ENCODE peak calls at places on chromosomes 13 and 19, in eight cellular contexts. M is thyroid gland, H is spleen, O is breast epithelium, R is IMR-90, S is colonic mucosa, C is heart left ventricle, Z is BE2C. Y is an unnamed sample. For H3K36me3, the result is how much of the 10 kb centered on the place peaks cover.

GRCh38 chr13:20351279-20352022 is 119.3 kb upstream of the GJB6 start:
- DNase-seq in O (no peak), Z (no peak), C (no peak), H (no peak), R (peak), M (no peak), S (no peak), Y (no peak)

GRCh38 chr19:460877-461609 is at the start of gene SHC2:
- DNase-seq in R (no peak), O (no peak), S (no peak), M (peak), H (no peak), C (no peak), Z (no peak), Y (no peak)

GRCh38 chr13:40986328-40986856 is 32.7 kb downstream of the ELF1 start:
- DNase-seq in R (peak), O (no peak), M (no peak), S (no peak), H (no peak), C (no peak), Z (no peak), Y (no peak)

GRCh38 chr19:17542042-17542441 is 13.4 kb upstream of the COLGALT1 start:
- DNase-seq in S (no peak), Z (no peak), C (no peak), O (no peak), H (no peak), R (no peak), M (no peak), Y (no peak)

GRCh38 chr19:7869910-7870511 is 4.2 kb downstream of the PRR36 start:
- DNase-seq in R (peak), O (no peak), Z (peak), C (peak), M (peak), S (peak), H (peak), Y (peak)

GRCh38 chr19:10936661-10937084 is 8.1 kb downstream of the TIMM29 start:
- DNase-seq in H (no peak), Z (peak), C (no peak), S (peak), R (peak), O (no peak), M (peak), Y (peak)

GRCh38 chr13:78826312-78826711 is 167.4 kb upstream of the OBI1 start:
- DNase-seq in Z (no peak), H (no peak), M (no peak), R (no peak), S (no peak), O (no peak), C (no peak), Y (no peak)

GRCh38 chr19:57288373-57288772 is 8.1 kb downstream of the ZNF460 start:
- DNase-seq in R (no peak), O (no peak), M (no peak), H (no peak), C (no peak), Z (no peak), S (no peak), Y (no peak)

GRCh38 chr19:46288896-46289588 is 7.8 kb upstream of the HIF3A start:
- DNase-seq in S (no peak), M (peak), Z (peak), R (peak), H (no peak), O (no peak), C (peak), Y (no peak)

GRCh38 chr19:35306473-35307246 is 14.7 kb downstream of the MAG start:
- DNase-seq in C (no peak), O (no peak), Z (no peak), S (no peak), M (no peak), H (no peak), R (no peak), Y (no peak)

GRCh38 chr13:39688278-39688677 is 32.8 kb downstream of the COG6 start:
- DNase-seq in M (no peak), Z (no peak), S (no peak), O (no peak), R (no peak), H (no peak), C (no peak), Y (no peak)

GRCh38 chr13:43546260-43546659 is 240.5 kb downstream of the ENOX1 start:
- DNase-seq in R (no peak), M (peak), Z (peak), O (no peak), C (peak), H (no peak), S (no peak), Y (peak)

GRCh38 chr13:108315955-108316354 is 46.4 kb downstream of the TNFSF13B start:
- DNase-seq in H (no peak), M (no peak), O (no peak), S (no peak), C (no peak), Z (no peak), R (no peak), Y (no peak)

GRCh38 chr19:45485301-45486077 is 11.4 kb downstream of the RTN2 start:
- DNase-seq in C (peak), Z (peak), H (peak), O (peak), M (peak), S (peak), R (peak), Y (peak)

GRCh38 chr13:73090116-73090811 is 31.5 kb downstream of the KLF5 start:
- DNase-seq in H (no peak), Z (peak), S (peak), M (peak), R (peak), O (no peak), C (no peak), Y (no peak)

GRCh38 chr19:50639121-50640112 is at the start of gene SYT3:
- DNase-seq in Z (peak), R (peak), O (no peak), H (peak), S (no peak), M (peak), C (no peak), Y (peak)

GRCh38 chr13:32645854-32646253 is 59.6 kb downstream of the PDS5B start:
- DNase-seq in C (no peak), H (no peak), S (no peak), M (no peak), R (no peak), O (no peak), Z (no peak), Y (no peak)

GRCh38 chr13:112619730-112620639 is 32.0 kb upstream of the TUBGCP3 start:
- DNase-seq in S (no peak), C (peak), M (peak), Z (peak), H (peak), O (no peak), R (no peak), Y (peak)

GRCh38 chr19:35796645-35797542 is 15.8 kb downstream of the PRODH2 start:
- DNase-seq in S (no peak), M (no peak), R (no peak), C (no peak), O (no peak), H (no peak), Z (no peak), Y (no peak)

GRCh38 chr13:105063676-105064075 is 1471.8 kb downstream of the EFNB2 start:
- DNase-seq in C (no peak), R (peak), H (no peak), O (no peak), Z (no peak), M (no peak), S (no peak), Y (no peak)

GRCh38 chr13:91185294-91185863 is 162.1 kb upstream of the MIR17HG start:
- DNase-seq in M (no peak), S (no peak), Z (no peak), H (no peak), O (no peak), C (no peak), R (peak), Y (no peak)

GRCh38 chr19:3855321-3855720 is 13.5 kb downstream of the ZFR2 start:
- DNase-seq in S (peak), C (no peak), M (no peak), O (no peak), Z (no peak), H (no peak), R (no peak), Y (no peak)
- TF ChIP-seq CTCF in S (no peak), C (no peak), M (no peak), O (no peak), Z (no peak), H (no peak), R (no peak), Y (no peak)

DNA sequence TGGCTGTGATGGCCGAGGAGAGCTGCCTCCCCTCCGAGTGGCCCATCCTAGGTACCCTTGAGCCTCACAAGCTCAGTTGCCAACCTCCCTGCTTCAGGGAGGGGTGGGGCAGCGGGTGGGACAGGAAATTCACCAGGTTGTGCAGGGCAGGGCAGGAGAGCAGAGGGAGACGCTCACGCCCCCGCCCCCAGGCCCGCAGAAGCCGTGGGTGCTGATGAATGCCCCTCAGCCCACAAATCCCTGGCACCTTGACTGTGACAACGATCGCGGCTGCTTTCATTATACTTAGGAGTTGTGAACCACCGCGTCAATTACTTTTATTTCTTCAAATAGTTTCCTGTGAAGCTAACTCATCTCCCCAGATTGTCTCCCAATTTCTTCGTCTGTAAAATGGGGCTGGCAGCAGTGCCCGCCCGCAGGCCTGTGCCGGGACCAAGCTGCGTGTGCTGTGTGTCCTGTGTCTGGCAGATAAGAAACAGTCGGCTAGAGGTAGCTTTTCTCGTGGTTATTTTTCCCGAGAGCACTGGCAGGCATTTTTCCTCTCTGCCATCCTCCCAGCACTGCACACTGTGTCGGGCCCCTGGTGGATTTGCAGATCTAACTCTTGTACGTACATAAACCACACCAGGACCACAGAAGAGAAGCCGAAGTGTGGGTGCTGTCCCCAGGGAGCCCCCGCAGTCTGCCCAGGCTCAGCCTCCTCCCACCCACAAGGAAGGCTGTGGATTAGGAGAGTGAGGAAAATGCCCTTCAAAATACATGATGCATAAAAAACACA is 7.9 kb upstream of the RASA3 start:
- DNase-seq in R (no peak), S (no peak), Z (no peak), H (peak), O (no peak), M (no peak), C (peak), Y (no peak)
- H3K36me3 ChIP-seq in R (under half), S (under half), Z (under half), H (under half), O (under half), M (under half), C (under half), Y (under half)

GRCh38 chr19:28242317-28242927 is 970.5 kb downstream of the UQCRFS1 start:
- DNase-seq in M (no peak), C (no peak), Z (no peak), H (no peak), S (peak), O (no peak), R (no peak), Y (peak)
- TF ChIP-seq CTCF in M (no peak), C (peak), Z (peak), H (no peak), S (peak), O (no peak), R (no peak), Y (peak)

GRCh38 chr13:102608944-102609343 is 12.2 kb downstream of the TPP2 start:
- DNase-seq in O (no peak), S (no peak), H (no peak), Z (no peak), R (no peak), C (no peak), M (no peak), Y (no peak)
- H3K36me3 ChIP-seq in O (under half), S (under half), H (under half), Z (half or more), R (under half), C (under half), M (under half), Y (under half)

GRCh38 chr13:109904218-109904617 is 117.8 kb upstream of the IRS2 start:
- DNase-seq in C (no peak), R (no peak), O (no peak), S (no peak), Z (peak), M (no peak), H (no peak), Y (no peak)
- TF ChIP-seq CTCF in C (no peak), R (no peak), O (no peak), S (no peak), Z (peak), M (no peak), H (no peak), Y (no peak)

GRCh38 chr19:4693471-4694121 is 23.5 kb upstream of the MYDGF start:
- DNase-seq in M (no peak), S (no peak), R (no peak), C (no peak), Z (no peak), O (no peak), H (no peak), Y (no peak)
- H3K36me3 ChIP-seq in M (half or more), S (under half), R (half or more), C (half or more), Z (half or more), O (under half), H (half or more), Y (under half)

DNA sequence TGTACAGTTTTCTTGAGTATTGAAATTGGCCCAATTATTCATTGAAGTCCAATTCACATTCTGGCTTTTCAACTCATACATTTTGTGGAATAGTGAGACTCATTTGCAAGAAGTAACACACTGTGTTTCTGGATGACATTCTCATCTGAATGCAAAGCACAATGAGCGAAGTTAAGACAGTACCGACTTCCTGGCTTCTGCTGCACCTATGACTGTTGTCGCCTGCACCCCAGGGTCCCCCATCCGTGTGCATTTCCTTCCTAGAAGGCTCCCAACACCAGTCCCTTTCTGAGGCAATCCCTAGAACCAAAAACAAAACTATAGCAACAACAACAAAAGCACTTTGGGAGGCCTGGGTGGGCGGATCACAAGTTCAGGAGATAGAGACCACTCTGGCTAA is 183.3 kb downstream of the SHISA2 start:
- DNase-seq in R (no peak), C (no peak), O (no peak), H (no peak), S (no peak), Z (no peak), M (no peak), Y (no peak)
- TF ChIP-seq CTCF in R (no peak), C (no peak), O (no peak), H (no peak), S (no peak), Z (no peak), M (no peak), Y (no peak)

GRCh38 chr13:47553329-47553977 is 447.6 kb downstream of the SUCLA2 start:
- DNase-seq in C (no peak), R (no peak), Z (no peak), H (no peak), M (no peak), O (no peak), S (no peak), Y (no peak)
- H3K36me3 ChIP-seq in C (under half), R (under half), Z (under half), H (under half), M (under half), O (under half), S (under half), Y (under half)

Y was measured in testis.